ENCODE peak calls at places on chromosomes 13 and 19, in eight cellular contexts. K is uterus, L is IMR-90, E is heart left ventricle, O is body of pancreas, C is Peyer's patch, X is upper lobe of left lung, W is GM12878. P is an unnamed sample. For H3K36me3, the result is how much of the 10 kb centered on the place peaks cover.

GRCh38 chr13:100214886-100215285 is 126.0 kb downstream of the PCCA start:
- DNase-seq in K (no peak), L (peak), E (no peak), O (no peak), C (no peak), X (no peak), W (no peak), P (no peak)

GRCh38 chr13:79481685-79482052 is 714 bp downstream of the NDFIP2 start:
- DNase-seq in K (no peak), L (no peak), E (no peak), O (peak), C (peak), X (no peak), W (no peak), P (no peak)

GRCh38 chr19:9881720-9882119 is 46.6 kb downstream of the PIN1 start:
- DNase-seq in K (no peak), L (no peak), E (no peak), O (no peak), C (no peak), X (no peak), W (no peak), P (no peak)

GRCh38 chr19:43682824-43683661 is 13.1 kb upstream of the PLAUR start:
- DNase-seq in K (no peak), L (no peak), E (no peak), O (no peak), C (no peak), X (no peak), W (no peak), P (no peak)

GRCh38 chr19:6038634-6039405 is 60.9 kb upstream of the RANBP3 start:
- DNase-seq in K (no peak), L (peak), E (no peak), O (no peak), C (no peak), X (no peak), W (peak), P (no peak)

GRCh38 chr19:15551183-15552004 is 43.1 kb downstream of the CYP4F22 start:
- DNase-seq in K (peak), L (no peak), E (no peak), O (peak), C (peak), X (peak), W (no peak), P (no peak)

GRCh38 chr13:41678320-41678719 is 221.0 kb downstream of the RGCC start:
- DNase-seq in K (no peak), L (peak), E (no peak), O (no peak), C (no peak), X (no peak), W (no peak), P (no peak)

GRCh38 chr19:3783660-3784584 is 2.3 kb downstream of the MATK start:
- DNase-seq in K (no peak), L (no peak), E (no peak), O (no peak), C (no peak), X (peak), W (no peak), P (no peak)

GRCh38 chr13:33494596-33495214 is 209.2 kb upstream of the STARD13 start:
- DNase-seq in K (no peak), L (peak), E (no peak), O (no peak), C (no peak), X (no peak), W (no peak), P (no peak)

GRCh38 chr13:73146705-73147104 is 87.9 kb downstream of the KLF5 start:
- DNase-seq in K (no peak), L (peak), E (no peak), O (no peak), C (no peak), X (no peak), W (no peak), P (no peak)

GRCh38 chr19:11264452-11265176 is 2.3 kb upstream of the DOCK6 start:
- DNase-seq in K (peak), L (no peak), E (peak), O (peak), C (no peak), X (peak), W (peak), P (peak)

GRCh38 chr13:33610471-33611015 is 207.4 kb upstream of the RFC3 start:
- DNase-seq in K (no peak), L (no peak), E (peak), O (peak), C (peak), X (peak), W (no peak), P (peak)

GRCh38 chr19:18541258-18541991 is 1.9 kb downstream of the FKBP8 start:
- DNase-seq in K (no peak), L (no peak), E (no peak), O (no peak), C (no peak), X (peak), W (no peak), P (peak)

GRCh38 chr19:53432088-53432661 is 391 bp downstream of the ZNF761 start:
- DNase-seq in K (no peak), L (peak), E (peak), O (peak), C (peak), X (peak), W (no peak), P (no peak)

GRCh38 chr13:49932066-49932465 is 4.1 kb downstream of the SPRYD7 start:
- DNase-seq in K (no peak), L (no peak), E (no peak), O (no peak), C (no peak), X (no peak), W (no peak), P (no peak)

GRCh38 chr13:75946746-75947397 is 310.7 kb downstream of the LMO7 start:
- DNase-seq in K (no peak), L (no peak), E (no peak), O (no peak), C (no peak), X (no peak), W (no peak), P (no peak)

DNA sequence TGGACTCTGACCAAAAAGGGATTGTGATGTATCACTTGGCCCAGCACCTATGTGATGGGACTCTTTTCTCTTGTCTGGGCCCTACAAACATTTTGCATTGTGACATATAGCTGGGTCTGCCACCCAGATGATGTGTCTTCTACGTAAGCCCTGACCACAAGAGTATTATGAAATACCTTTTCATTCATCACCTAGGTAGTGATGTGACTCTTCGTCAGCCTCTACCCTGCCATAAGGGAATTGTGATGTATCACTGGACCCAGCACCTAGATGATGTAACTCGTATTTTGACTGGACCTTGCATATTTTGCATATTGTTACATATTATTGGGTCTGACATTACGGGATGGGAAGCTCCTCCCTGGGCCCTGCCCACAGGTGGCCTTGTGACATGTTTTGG is 29.7 kb upstream of the ZNF681 start:
- DNase-seq in K (no peak), L (no peak), E (no peak), O (no peak), C (no peak), X (no peak), W (no peak), P (no peak)
- H3K36me3 ChIP-seq in K (under half), L (under half), E (under half), O (under half), C (under half), X (under half), W (under half), P (under half)

GRCh38 chr19:52191951-52192350 is 2.1 kb downstream of the PPP2R1A start:
- DNase-seq in K (no peak), L (no peak), E (no peak), O (no peak), C (no peak), X (no peak), W (no peak), P (no peak)
- H3K4me3 ChIP-seq in K (no peak), L (no peak), E (peak), O (no peak), C (no peak), X (no peak), W (peak), P (peak)

GRCh38 chr19:49487277-49488045 is at the start of gene RPL13A:
- DNase-seq in K (peak), L (peak), E (peak), O (peak), C (peak), X (peak), W (peak), P (peak)
- TF ChIP-seq POLR2A in K (peak), L (peak), E (peak), O (peak), C (peak), X (peak), W (peak), P (peak)

GRCh38 chr19:34880034-34880433 is 46.7 kb upstream of the ZNF30 start:
- DNase-seq in K (no peak), L (no peak), E (no peak), O (no peak), C (no peak), X (no peak), W (no peak), P (no peak)
- H3K36me3 ChIP-seq in K (under half), L (under half), E (under half), O (under half), C (under half), X (under half), W (under half), P (under half)